ENCODE peak calls at places on chromosomes 1 and 21, in eight cellular contexts. E, F, M, L, A, B, P and I are unnamed samples. For H3K9me3, the result is how much of the 10 kb centered on the place peaks cover.

GRCh38 chr1:119298687-119299086 is 69.9 kb upstream of the HAO2 start:
- DNase-seq in F (no peak), A (no peak), M (no peak), L (no peak), P (no peak), B (no peak), E (no peak), I (no peak)

GRCh38 chr1:175471039-175471800 is 272.2 kb downstream of the TNR start:
- DNase-seq in E (no peak), M (no peak), B (peak), A (no peak), L (no peak), P (no peak), F (no peak), I (no peak)

GRCh38 chr1:41950820-41951219 is 32.1 kb upstream of the HIVEP3 start:
- DNase-seq in L (no peak), P (no peak), B (no peak), M (no peak), A (no peak), F (no peak), E (no peak), I (no peak)

GRCh38 chr1:7549277-7549676 is 221.8 kb upstream of the VAMP3 start:
- DNase-seq in P (no peak), B (no peak), M (no peak), L (no peak), A (no peak), F (peak), E (no peak), I (no peak)

GRCh38 chr1:9996624-9997582 is at the start of gene RBP7:
- DNase-seq in B (peak), E (peak), A (peak), F (no peak), M (peak), L (peak), P (peak), I (no peak)

GRCh38 chr1:194300340-194300739 is 1113.9 kb upstream of the B3GALT2 start:
- DNase-seq in L (no peak), M (no peak), P (no peak), A (no peak), E (no peak), B (no peak), F (no peak), I (no peak)

GRCh38 chr1:85343612-85344255 is 67.3 kb upstream of the BCL10 start:
- DNase-seq in P (no peak), L (no peak), E (no peak), F (no peak), A (no peak), B (no peak), M (no peak), I (no peak)

GRCh38 chr1:170196490-170196889 is 50.7 kb downstream of the NTMT2 start:
- DNase-seq in E (no peak), B (no peak), F (no peak), A (no peak), M (no peak), P (no peak), L (no peak), I (no peak)

GRCh38 chr1:37763791-37764741 is 854 bp downstream of the EPHA10 start:
- DNase-seq in M (no peak), E (peak), L (peak), A (peak), F (no peak), P (peak), B (no peak), I (no peak)

GRCh38 chr1:209323743-209324142 is 259.8 kb upstream of the CAMK1G start:
- DNase-seq in E (no peak), B (no peak), M (no peak), F (no peak), A (no peak), P (no peak), L (no peak), I (no peak)

GRCh38 chr1:173438655-173439054 is 38.5 kb upstream of the PRDX6 start:
- DNase-seq in M (no peak), F (no peak), B (no peak), L (no peak), A (no peak), E (no peak), P (no peak), I (no peak)

GRCh38 chr1:106964505-106964904 is 92.0 kb upstream of the PRMT6 start:
- DNase-seq in B (no peak), P (no peak), A (no peak), M (no peak), L (no peak), E (no peak), F (no peak), I (no peak)

GRCh38 chr21:41706678-41707077 is 60.2 kb downstream of the RIPK4 start:
- DNase-seq in M (no peak), P (peak), F (no peak), B (no peak), E (no peak), A (no peak), L (no peak), I (no peak)

GRCh38 chr1:17348593-17349234 is 23.3 kb upstream of the PADI6 start:
- DNase-seq in P (no peak), B (no peak), E (no peak), F (no peak), A (peak), M (no peak), L (no peak), I (no peak)

GRCh38 chr1:43552813-43553212 is 22.1 kb downstream of the PTPRF start:
- DNase-seq in E (no peak), A (no peak), L (no peak), B (peak), P (peak), M (no peak), F (no peak), I (no peak)

DNA sequence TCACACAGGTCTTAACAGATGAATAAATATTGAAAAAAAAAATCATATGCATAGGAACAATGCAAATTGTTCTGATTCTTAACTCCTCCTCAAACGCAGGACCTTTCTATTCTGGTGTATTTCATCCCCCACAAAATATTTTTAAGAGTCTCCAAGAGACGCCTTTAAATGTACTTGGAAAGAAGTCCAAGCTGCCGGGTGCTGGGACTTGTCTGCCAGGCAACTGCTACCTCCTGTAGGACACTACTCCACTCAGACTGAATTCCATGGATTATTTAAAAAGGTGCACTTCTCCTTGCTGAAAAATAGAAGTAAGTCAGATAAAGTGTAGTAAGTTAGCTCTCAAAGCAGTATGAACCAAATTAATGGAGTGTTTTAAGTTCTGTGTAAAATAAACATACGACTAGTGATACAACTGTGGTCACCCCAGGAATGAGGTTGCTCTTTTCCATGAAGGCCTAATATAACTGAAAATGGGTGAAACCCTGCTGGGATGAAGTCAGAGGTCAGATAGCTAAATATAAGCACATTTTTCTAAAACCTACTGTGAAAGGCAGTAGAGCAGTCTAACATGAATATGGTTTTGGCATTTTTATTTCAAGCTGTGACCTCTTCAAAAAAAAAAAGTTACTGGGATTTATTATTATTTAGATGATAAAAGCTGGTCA is 189.2 kb upstream of the PBX1 start:
- DNase-seq in L (no peak), E (no peak), M (no peak), A (no peak), B (no peak), P (no peak), F (no peak), I (no peak)
- H3K9me3 ChIP-seq in L (under half), E (under half), M (under half), A (under half), B (under half), P (under half), F (under half), I (under half)

GRCh38 chr1:110956586-110956985 is 7.1 kb downstream of the LRIF1 start:
- DNase-seq in E (no peak), L (no peak), A (no peak), M (no peak), P (no peak), B (no peak), F (no peak), I (no peak)
- H3K9me3 ChIP-seq in E (under half), L (under half), A (under half), M (under half), P (under half), B (under half), F (under half), I (under half)

GRCh38 chr1:108585343-108585742 is 25.4 kb downstream of the EEIG2 start:
- DNase-seq in L (no peak), E (no peak), A (no peak), B (no peak), F (no peak), P (no peak), M (no peak), I (no peak)

GRCh38 chr1:108590436-108590835 is 30.5 kb downstream of the EEIG2 start:
- DNase-seq in M (no peak), B (no peak), L (no peak), F (peak), P (no peak), A (no peak), E (no peak), I (no peak)

GRCh38 chr1:108583757-108584156 is 23.9 kb downstream of the EEIG2 start:
- DNase-seq in A (no peak), P (no peak), M (no peak), B (no peak), F (no peak), E (no peak), L (no peak), I (no peak)

GRCh38 chr1:108584320-108584968 is 24.5 kb downstream of the EEIG2 start:
- DNase-seq in M (no peak), F (no peak), A (no peak), E (no peak), P (no peak), L (no peak), B (no peak), I (no peak)
- H3K9me3 ChIP-seq in M (under half), F (under half), A (under half), E (under half), P (under half), L (under half), B (under half), I (under half)

GRCh38 chr21:45629046-45629981 is 14.2 kb upstream of the PCBP3 start:
- DNase-seq in F (peak), L (no peak), M (no peak), B (no peak), P (no peak), E (no peak), A (peak), I (no peak)
- H3K9me3 ChIP-seq in F (under half), L (under half), M (under half), B (under half), P (under half), E (under half), A (under half), I (under half)

GRCh38 chr1:221148580-221148979 is 269.3 kb downstream of the HLX start:
- DNase-seq in P (no peak), A (no peak), E (no peak), M (no peak), F (no peak), L (no peak), B (no peak), I (no peak)
- H3K9me3 ChIP-seq in P (under half), A (under half), E (under half), M (under half), F (under half), L (under half), B (under half), I (under half)